ENCODE peak calls at places on chromosomes 11 and 22, in six cellular contexts. U, V, T, C, A and G are unnamed samples.
A peak's percentile ranks its signal among the peaks of the same experiment; 100 is the strongest.

GRCh38 chr11:118918128-118918685 is 7.5 kb downstream of the BCL9L start:
- DNase-seq in A (peak; percentile 70), C (no peak), U (no peak), T (peak; percentile 86), V (no peak), G (peak; percentile 55)

GRCh38 chr22:46421272-46421671 is 85.8 kb downstream of the TRMU start:
- DNase-seq in C (no peak), T (no peak), A (peak; percentile 28), U (peak; percentile 7), V (no peak), G (no peak)

GRCh38 chr22:44344407-44344806 is 31.7 kb upstream of the SHISAL1 start:
- DNase-seq in U (no peak), A (no peak), T (no peak), V (no peak), C (peak; percentile 66), G (no peak)

GRCh38 chr11:64900263-64900678 is 16.7 kb downstream of the ATG2A start:
- DNase-seq in T (no peak), A (no peak), C (no peak), V (peak; percentile 50), U (no peak), G (no peak)

GRCh38 chr11:30533445-30533947 is 52.7 kb downstream of the MPPED2 start:
- DNase-seq in A (no peak), C (no peak), U (no peak), V (no peak), T (no peak), G (no peak)

GRCh38 chr22:27993774-27994350 is 74.8 kb upstream of the PITPNB start:
- DNase-seq in U (no peak), C (no peak), V (no peak), A (no peak), T (no peak), G (no peak)

GRCh38 chr22:29032584-29032983 is 29.0 kb downstream of the C22orf31 start:
- DNase-seq in C (no peak), A (no peak), V (no peak), U (no peak), T (no peak), G (peak; percentile 32)

GRCh38 chr22:24106385-24107381 is 74.6 kb upstream of the SUSD2 start:
- DNase-seq in A (no peak), C (no peak), U (peak; percentile 6), T (no peak), V (no peak), G (no peak)

GRCh38 chr11:58628446-58628845 is 6.0 kb downstream of the CNTF start:
- DNase-seq in T (no peak), A (no peak), C (no peak), U (no peak), V (no peak), G (no peak)